ENCODE peak calls at places on chromosomes 2 and 18, in four cellular contexts. C is neural progenitor cell, J is SK-N-SH, Y is stomach. L is an unnamed sample. For H3K4me1, the result is how much of the 10 kb centered on the place peaks cover.

GRCh38 chr2:238854246-238854645 is 6.4 kb downstream of the TWIST2 start:
- DNase-seq in C (no peak), Y (no peak), J (no peak), L (no peak)

GRCh38 chr2:121634354-121635307 is 14.6 kb downstream of the CLASP1 start:
- DNase-seq in Y (no peak), J (no peak), C (no peak), L (no peak)

GRCh38 chr2:43288417-43289305 is 62.3 kb upstream of the ZFP36L2 start:
- DNase-seq in Y (no peak), J (no peak), C (no peak), L (no peak)

GRCh38 chr18:33132657-33133056 is 307.9 kb downstream of the CCDC178 start:
- DNase-seq in C (no peak), J (no peak), Y (no peak), L (no peak)

GRCh38 chr2:132849118-132849517 is 179.1 kb upstream of the LYPD1 start:
- DNase-seq in Y (no peak), C (no peak), J (no peak), L (no peak)

GRCh38 chr2:37472959-37473358 is 128.5 kb downstream of the QPCT start:
- DNase-seq in Y (no peak), J (no peak), C (no peak), L (peak)

GRCh38 chr2:233032551-233033320 is at the start of gene NEU2:
- DNase-seq in C (no peak), J (no peak), Y (no peak), L (no peak)

GRCh38 chr18:77124452-77124922 is 8.1 kb downstream of the MBP start:
- DNase-seq in Y (no peak), J (no peak), C (no peak), L (no peak)

GRCh38 chr18:77069482-77069881 is 63.1 kb downstream of the MBP start:
- DNase-seq in Y (no peak), C (no peak), J (no peak), L (no peak)

GRCh38 chr2:84770280-84770679 is 110.6 kb downstream of the TRABD2A start:
- DNase-seq in Y (no peak), C (no peak), J (no peak), L (no peak)

GRCh38 chr2:20647764-20648164 is 3.1 kb downstream of the HS1BP3 start:
- DNase-seq in C (no peak), Y (no peak), J (no peak), L (no peak)

GRCh38 chr2:152550386-152550785 is 166.9 kb downstream of the PRPF40A start:
- DNase-seq in J (no peak), C (no peak), Y (peak), L (no peak)

GRCh38 chr2:151669585-151670081 is 64.6 kb downstream of the NEB start:
- DNase-seq in C (peak), Y (no peak), J (no peak), L (no peak)

GRCh38 chr18:46574740-46575108 is 82.3 kb downstream of the LOXHD1 start:
- DNase-seq in J (no peak), C (no peak), Y (no peak), L (no peak)

GRCh38 chr2:65639156-65639876 is 206.9 kb upstream of the SPRED2 start:
- DNase-seq in J (no peak), Y (no peak), C (no peak), L (no peak)

GRCh38 chr2:199064201-199064600 is 393.5 kb downstream of the SATB2 start:
- DNase-seq in Y (no peak), C (no peak), J (no peak), L (no peak)

GRCh38 chr2:96773922-96774321 is 13.2 kb downstream of the CNNM4 start:
- DNase-seq in J (no peak), Y (peak), C (no peak), L (no peak)

GRCh38 chr18:9827211-9827855 is 58.4 kb upstream of the TXNDC2 start:
- DNase-seq in C (no peak), Y (no peak), J (no peak), L (no peak)

GRCh38 chr2:228352048-228352447 is 170.6 kb upstream of the SPHKAP start:
- DNase-seq in Y (no peak), C (no peak), J (no peak), L (no peak)

GRCh38 chr18:62448426-62448825 is 74.4 kb upstream of the ZCCHC2 start:
- DNase-seq in Y (no peak), J (no peak), C (no peak), L (no peak)

GRCh38 chr18:79784071-79784913 is 13.4 kb upstream of the KCNG2 start:
- DNase-seq in J (no peak), C (no peak), Y (no peak), L (peak)

GRCh38 chr2:230665263-230665691 is 47.4 kb upstream of the CAB39 start:
- DNase-seq in Y (no peak), J (no peak), C (no peak), L (no peak)

GRCh38 chr2:230666885-230667712 is 45.5 kb upstream of the CAB39 start:
- DNase-seq in Y (no peak), C (peak), J (peak), L (no peak)

GRCh38 chr2:230666446-230666845 is 46.2 kb upstream of the CAB39 start:
- DNase-seq in C (no peak), J (no peak), Y (no peak), L (no peak)

GRCh38 chr2:230664128-230664527 is 48.5 kb upstream of the CAB39 start:
- DNase-seq in J (no peak), C (no peak), Y (no peak), L (no peak)

DNA sequence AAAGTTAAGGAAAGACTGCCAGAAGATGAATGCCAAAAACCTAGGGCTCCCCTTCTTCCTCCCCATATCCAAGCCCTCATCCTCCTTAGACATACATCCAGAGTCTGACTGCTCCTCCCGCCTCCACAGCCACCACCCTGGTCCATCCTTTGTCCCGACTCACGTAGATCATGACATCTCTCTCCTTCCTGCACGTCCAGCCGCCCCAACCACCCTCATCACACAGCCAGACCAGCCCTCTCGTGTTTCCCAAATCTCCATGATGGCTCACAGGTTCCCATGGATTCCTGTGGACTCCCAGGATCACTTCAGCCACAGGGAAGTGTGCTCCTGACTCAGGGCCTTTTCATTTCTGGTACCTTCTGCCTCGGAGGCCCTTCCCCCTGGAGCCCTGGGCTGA is 47.8 kb upstream of the CAB39 start:
- DNase-seq in J (no peak), Y (no peak), C (no peak), L (no peak)
- H3K4me1 ChIP-seq in J (under half), Y (under half), C (under half), L (under half)

GRCh38 chr2:98876741-98877140 is 59.3 kb downstream of the CRACDL start:
- DNase-seq in Y (no peak), J (no peak), C (no peak), L (no peak)
- TF ChIP-seq CTCF in Y (no peak), J (no peak), C (no peak), L (no peak)

GRCh38 chr18:78128004-78128403 is 851.6 kb upstream of the SALL3 start:
- DNase-seq in C (no peak), J (no peak), Y (no peak), L (no peak)
- H3K4me1 ChIP-seq in C (under half), J (under half), Y (under half), L (under half)

GRCh38 chr2:68294913-68295312 is 24.8 kb downstream of the CNRIP1 start:
- DNase-seq in J (no peak), C (no peak), Y (no peak), L (no peak)

GRCh38 chr2:68295523-68295922 is 24.2 kb downstream of the CNRIP1 start:
- DNase-seq in C (no peak), Y (no peak), J (no peak), L (no peak)

GRCh38 chr2:68293024-68293423 is 26.7 kb downstream of the CNRIP1 start:
- DNase-seq in J (no peak), C (no peak), Y (no peak), L (no peak)

GRCh38 chr2:68292108-68292710 is 27.5 kb downstream of the CNRIP1 start:
- DNase-seq in C (peak), Y (no peak), J (peak), L (no peak)

DNA sequence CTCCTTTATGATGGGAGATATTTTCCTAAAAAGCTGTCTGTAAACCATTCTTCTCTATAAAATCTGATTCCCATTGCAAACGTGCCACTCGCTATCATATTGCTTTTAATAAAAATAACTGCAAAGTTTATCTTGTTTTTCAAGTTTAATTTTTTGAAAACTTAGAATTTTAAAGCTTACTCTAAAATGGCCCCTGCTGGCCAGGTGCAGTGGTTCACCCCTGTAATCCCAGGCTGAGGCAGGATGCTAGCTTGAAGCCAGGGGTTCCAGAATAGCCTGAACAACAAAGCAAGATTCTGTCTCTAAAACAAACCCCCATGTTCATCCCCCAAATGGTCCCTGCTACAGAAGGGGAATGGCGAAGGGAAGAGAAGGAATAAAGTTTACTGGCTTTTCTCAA is 25.6 kb downstream of the CNRIP1 start:
- DNase-seq in J (no peak), C (no peak), Y (no peak), L (no peak)
- TF ChIP-seq CTCF in J (no peak), C (peak), Y (no peak), L (no peak)

DNA sequence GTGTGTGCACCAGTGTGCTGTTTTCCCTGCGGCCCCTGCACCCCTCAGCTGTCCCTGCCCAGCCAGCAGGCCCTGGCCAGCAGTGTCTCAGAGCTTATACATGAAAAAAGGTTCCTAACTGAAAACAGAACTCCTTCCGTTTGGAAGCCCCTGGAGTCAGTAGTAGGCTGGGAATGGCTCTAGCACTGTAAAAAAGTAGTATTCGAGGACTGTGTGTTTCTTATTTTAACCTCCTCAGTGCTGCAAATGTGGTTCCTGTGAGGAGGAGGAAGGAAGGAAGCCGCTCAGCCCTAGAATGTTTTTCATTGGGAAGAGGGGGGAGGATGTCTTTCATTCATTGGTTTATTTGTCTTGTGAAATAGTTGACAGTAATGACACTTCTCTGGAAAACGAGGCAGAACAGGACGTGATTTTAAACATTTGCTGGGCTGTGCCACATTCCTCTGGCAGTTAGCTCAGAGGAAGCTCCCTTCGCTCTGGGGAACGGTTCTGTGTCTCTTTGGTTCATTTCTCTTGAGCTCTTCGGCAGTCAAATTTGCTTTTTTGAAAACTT is 103.5 kb downstream of the SPTBN1 start:
- DNase-seq in C (peak), J (peak), Y (no peak), L (no peak)
- H3K4me1 ChIP-seq in C (under half), J (under half), Y (under half), L (half or more)

DNA sequence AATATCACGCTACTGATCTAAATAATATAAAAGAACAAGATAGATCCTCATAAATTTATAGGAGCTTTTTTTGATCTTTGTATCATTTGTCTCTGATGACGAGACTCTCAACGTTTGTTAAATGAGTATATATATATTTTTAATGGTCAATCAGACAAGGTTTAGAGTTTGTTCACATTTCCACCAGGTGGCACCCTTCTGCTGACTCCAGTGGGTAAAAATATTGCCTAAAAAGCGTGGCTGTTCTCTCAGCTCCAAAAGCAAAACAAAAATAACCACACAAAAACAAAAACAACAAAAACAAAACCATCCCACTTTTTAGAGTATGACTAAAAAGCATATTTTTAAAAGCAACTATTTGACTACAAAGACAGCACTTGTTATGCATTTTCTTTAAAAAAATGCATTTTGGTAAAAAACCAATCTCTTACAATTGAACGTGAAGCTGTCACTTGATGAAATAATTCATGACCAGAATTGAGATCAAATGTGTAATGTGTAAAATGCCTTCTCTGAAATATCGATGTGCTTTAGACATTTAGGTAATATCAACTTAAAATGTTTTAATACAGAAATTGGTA is 723.2 kb downstream of the DPP10 start:
- DNase-seq in J (peak), C (peak), Y (no peak), L (no peak)
- TF ChIP-seq CTCF in J (peak), C (peak), Y (no peak), L (peak)

DNA sequence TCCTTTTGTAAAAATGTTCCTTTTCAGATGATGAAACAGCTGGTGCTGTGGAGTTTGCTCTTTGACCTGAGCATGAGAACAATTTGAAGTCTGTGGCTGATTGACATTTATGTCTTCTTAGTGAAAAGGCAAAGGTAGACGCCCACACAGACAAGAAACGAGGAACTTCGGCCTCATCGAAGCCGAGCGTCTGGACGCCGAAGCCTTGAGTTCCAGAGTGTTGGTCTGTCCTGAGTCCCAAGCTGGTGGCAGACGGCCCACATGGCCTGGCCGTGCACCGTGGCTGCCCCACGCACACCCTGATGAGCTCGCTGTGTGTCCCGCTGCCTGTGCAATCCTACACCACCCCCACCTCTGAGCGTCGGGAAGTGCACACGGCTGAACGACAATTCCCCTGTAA is 20.7 kb upstream of the SNTG2 start:
- DNase-seq in C (no peak), Y (no peak), J (no peak), L (no peak)
- H3K4me1 ChIP-seq in C (under half), Y (under half), J (under half), L (under half)

GRCh38 chr2:217933326-217933993 is 69.3 kb downstream of the TNS1 start:
- DNase-seq in C (no peak), Y (no peak), J (peak), L (no peak)

GRCh38 chr2:217934321-217935131 is 68.3 kb downstream of the TNS1 start:
- DNase-seq in C (no peak), J (no peak), Y (no peak), L (no peak)

GRCh38 chr2:217930783-217931563 is 71.8 kb downstream of the TNS1 start:
- DNase-seq in J (no peak), Y (no peak), C (no peak), L (no peak)

GRCh38 chr2:217931846-217932560 is 70.8 kb downstream of the TNS1 start:
- DNase-seq in C (no peak), Y (no peak), J (no peak), L (no peak)

GRCh38 chr2:217932661-217933325 is 70.0 kb downstream of the TNS1 start:
- DNase-seq in C (peak), Y (no peak), J (peak), L (no peak)
- TF ChIP-seq CTCF in C (peak), Y (no peak), J (peak), L (no peak)

DNA sequence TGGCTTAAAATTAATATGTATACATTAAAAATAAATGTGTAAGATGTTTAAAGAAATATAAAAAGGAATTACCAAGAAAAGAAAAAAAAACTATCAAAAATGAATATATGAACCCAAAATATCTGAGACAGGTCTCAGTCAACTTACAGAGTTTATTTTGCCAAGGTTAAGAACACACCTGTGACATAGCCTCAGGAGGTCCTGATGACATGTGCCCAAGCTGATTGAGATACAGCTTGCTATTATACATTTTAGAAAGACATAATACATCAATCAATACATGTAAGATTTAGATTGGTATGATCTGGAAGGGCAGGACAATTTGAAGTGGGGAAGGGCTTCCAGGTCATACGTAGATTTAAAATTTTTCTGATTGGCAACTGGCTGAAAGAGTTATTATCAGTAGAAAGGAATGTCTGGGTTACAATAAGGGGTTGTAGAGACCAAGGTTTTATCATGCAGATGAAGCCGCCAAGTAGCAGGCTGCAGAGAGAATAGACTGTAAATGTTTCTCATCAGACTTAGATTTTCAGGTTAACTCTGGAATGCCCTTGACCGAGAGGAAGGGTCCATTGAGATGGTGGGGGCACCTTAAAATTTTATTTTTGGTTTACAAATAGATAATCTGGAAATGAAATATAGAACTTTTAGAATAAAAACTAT is 74.7 kb downstream of the EXOC6B start:
- DNase-seq in C (no peak), Y (no peak), J (no peak), L (no peak)
- H3K4me1 ChIP-seq in C (under half), Y (under half), J (under half), L (under half)

GRCh38 chr2:70890469-70891065 is 45.1 kb upstream of the ATP6V1B1 start:
- DNase-seq in C (no peak), J (no peak), Y (peak), L (no peak)

GRCh38 chr2:70888389-70888924 is 47.2 kb upstream of the ATP6V1B1 start:
- DNase-seq in Y (no peak), J (no peak), C (peak), L (peak)

GRCh38 chr2:70887550-70888229 is 48.0 kb upstream of the ATP6V1B1 start:
- DNase-seq in C (peak), J (peak), Y (peak), L (peak)

GRCh38 chr2:70888925-70889715 is 46.6 kb upstream of the ATP6V1B1 start:
- DNase-seq in J (no peak), C (peak), Y (peak), L (no peak)

GRCh38 chr2:70889716-70890037 is 46.0 kb upstream of the ATP6V1B1 start:
- DNase-seq in J (no peak), C (peak), Y (no peak), L (no peak)
- TF ChIP-seq CTCF in J (no peak), C (no peak), Y (no peak), L (no peak)

L was measured in upper lobe of right lung.